ENCODE peak calls at places on chromosomes 3 and 15, in nine cellular contexts. B, N, X, Q, J, D, G, H and S are unnamed samples.
A peak's percentile ranks its signal among the peaks of the same experiment; 100 is the strongest.

GRCh38 chr15:74134387-74135027 is 4.1 kb downstream of the ISLR2 start:
- DNase-seq in B (no peak), N (peak; percentile 38), X (no peak), Q (no peak), J (peak; percentile 91), D (peak; percentile 58), G (peak; percentile 34), H (peak; percentile 37), S (no peak)

GRCh38 chr15:78422571-78423340 is 15.3 kb upstream of the IREB2 start:
- DNase-seq in B (peak; percentile 79), N (peak; percentile 78), X (peak; percentile 49), Q (no peak), J (peak; percentile 67), D (peak; percentile 73), G (peak; percentile 39), H (peak; percentile 74), S (no peak)

GRCh38 chr15:38536201-38536676 is 28.4 kb downstream of the RASGRP1 start:
- DNase-seq in B (no peak), N (no peak), X (no peak), Q (no peak), J (no peak), D (no peak), G (peak; percentile 21), H (no peak), S (no peak)

GRCh38 chr15:76196286-76196948 is 114.9 kb downstream of the ETFA start:
- DNase-seq in B (no peak), N (peak; percentile 79), X (no peak), Q (peak; percentile 61), J (no peak), D (peak; percentile 95), G (peak; percentile 46), H (peak; percentile 85), S (peak; percentile 69)

GRCh38 chr15:61657461-61657860 is 402.8 kb downstream of the VPS13C start:
- DNase-seq in B (no peak), N (no peak), X (no peak), Q (no peak), J (no peak), D (no peak), G (no peak), H (no peak), S (no peak)

GRCh38 chr15:77702211-77702957 is 69.7 kb upstream of the LINGO1 start:
- DNase-seq in B (peak; percentile 28), N (peak; percentile 12), X (no peak), Q (peak; percentile 10), J (peak; percentile 87), D (peak; percentile 65), G (no peak), H (peak; percentile 37), S (no peak)

GRCh38 chr3:140736863-140737460 is 59.1 kb downstream of the TRIM42 start:
- DNase-seq in B (peak; percentile 32), N (peak; percentile 18), X (no peak), Q (no peak), J (peak; percentile 72), D (peak; percentile 43), G (peak; percentile 25), H (peak; percentile 10), S (no peak)

GRCh38 chr3:157067114-157067513 is 92.8 kb downstream of the CCNL1 start:
- DNase-seq in B (peak; percentile 82), N (peak; percentile 21), X (peak; percentile 46), Q (no peak), J (no peak), D (no peak), G (no peak), H (no peak), S (no peak)

GRCh38 chr3:31077021-31077601 is 182.7 kb upstream of the GADL1 start:
- DNase-seq in B (no peak), N (no peak), X (no peak), Q (peak; percentile 97), J (no peak), D (peak; percentile 84), G (no peak), H (peak; percentile 41), S (peak; percentile 97)

GRCh38 chr3:148707596-148708386 is 10.1 kb downstream of the AGTR1 start:
- DNase-seq in B (no peak), N (no peak), X (no peak), Q (no peak), J (no peak), D (no peak), G (no peak), H (no peak), S (no peak)

DNA sequence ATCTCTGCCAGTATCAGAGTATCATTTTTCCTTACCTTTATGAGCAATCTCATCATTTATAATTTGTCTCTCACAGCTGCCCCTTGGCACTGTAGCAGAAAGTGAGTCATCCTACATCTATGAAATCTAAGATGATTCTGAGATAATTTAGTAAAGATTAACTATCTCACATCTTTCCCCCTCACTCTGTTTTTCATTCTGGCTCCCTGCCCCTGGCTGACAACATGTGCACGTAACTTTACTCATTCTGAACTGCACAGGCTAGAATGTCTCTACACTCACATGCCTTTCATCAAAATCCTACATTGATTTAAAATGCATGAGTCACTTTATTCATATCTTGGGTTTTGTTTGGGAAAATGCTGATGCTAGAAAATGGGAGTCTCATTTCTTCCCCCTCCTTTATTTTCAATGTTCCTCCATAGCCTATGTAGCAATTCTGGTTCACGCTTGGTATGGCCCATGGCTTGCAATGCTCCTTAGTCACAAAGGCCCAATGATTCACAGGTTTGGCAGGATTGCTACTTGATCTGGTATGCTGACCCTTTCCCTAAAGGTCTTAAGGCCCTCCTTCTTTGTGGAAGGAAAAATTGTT is 838.5 kb downstream of the TUSC7 start:
- DNase-seq in B (no peak), N (no peak), X (no peak), Q (peak; percentile 61), J (no peak), D (peak; percentile 67), G (no peak), H (peak; percentile 91), S (peak; percentile 51)
- H3K27ac ChIP-seq in B (no peak overlapping the region), N (no peak overlapping the region), X (no peak overlapping the region), Q (no peak overlapping the region), J (no peak overlapping the region), D (no peak overlapping the region), G (no peak overlapping the region), H (peak overlapping the region; percentile 74), S (peak overlapping the region; percentile 19)

GRCh38 chr15:94587071-94587470 is 355.7 kb downstream of the MCTP2 start:
- DNase-seq in B (no peak), N (no peak), X (no peak), Q (no peak), J (no peak), D (no peak), G (no peak), H (no peak), S (no peak)
- H3K27ac ChIP-seq in B (no peak overlapping the region), N (no peak overlapping the region), X (no peak overlapping the region), Q (no peak overlapping the region), J (no peak overlapping the region), D (no peak overlapping the region), G (no peak overlapping the region), H (no peak overlapping the region), S (no peak overlapping the region)

GRCh38 chr15:42064271-42064670 is 30.1 kb downstream of the PLA2G4D start:
- DNase-seq in B (no peak), N (no peak), X (no peak), Q (no peak), J (no peak), D (no peak), G (no peak), H (no peak), S (no peak)
- H3K27ac ChIP-seq in B (no peak overlapping the region), N (no peak overlapping the region), X (no peak overlapping the region), Q (no peak overlapping the region), J (no peak overlapping the region), D (no peak overlapping the region), G (no peak overlapping the region), H (no peak overlapping the region), S (no peak overlapping the region)

GRCh38 chr15:90735929-90736328 is 18.8 kb downstream of the BLM start:
- DNase-seq in B (no peak), N (no peak), X (no peak), Q (no peak), J (no peak), D (no peak), G (no peak), H (no peak), S (no peak)
- H3K27ac ChIP-seq in B (no peak overlapping the region), N (no peak overlapping the region), X (no peak overlapping the region), Q (no peak overlapping the region), J (no peak overlapping the region), D (no peak overlapping the region), G (no peak overlapping the region), H (no peak overlapping the region), S (no peak overlapping the region)

GRCh38 chr15:67140078-67140833 is 74.9 kb downstream of the SMAD3 start:
- DNase-seq in B (no peak), N (no peak), X (no peak), Q (no peak), J (no peak), D (no peak), G (no peak), H (no peak), S (no peak)

GRCh38 chr15:67145307-67145610 is 79.9 kb downstream of the SMAD3 start:
- DNase-seq in B (no peak), N (no peak), X (no peak), Q (no peak), J (no peak), D (no peak), G (no peak), H (no peak), S (no peak)

GRCh38 chr15:67143646-67144045 is 78.2 kb downstream of the SMAD3 start:
- DNase-seq in B (no peak), N (no peak), X (no peak), Q (no peak), J (no peak), D (no peak), G (no peak), H (no peak), S (no peak)

GRCh38 chr15:67144609-67145306 is 79.4 kb downstream of the SMAD3 start:
- DNase-seq in B (no peak), N (no peak), X (no peak), Q (no peak), J (peak; percentile 67), D (no peak), G (no peak), H (no peak), S (no peak)

GRCh38 chr15:67142142-67143092 is 77.0 kb downstream of the SMAD3 start:
- DNase-seq in B (no peak), N (no peak), X (no peak), Q (no peak), J (no peak), D (no peak), G (no peak), H (peak; percentile 71), S (no peak)
- H3K27ac ChIP-seq in B (no peak overlapping the region), N (peak overlapping the region; percentile 68), X (no peak overlapping the region), Q (no peak overlapping the region), J (no peak overlapping the region), D (peak overlapping the region; percentile 69), G (no peak overlapping the region), H (peak overlapping the region; percentile 92), S (peak overlapping the region; percentile 93)